ENCODE peak calls at places on chromosomes 12 and 14, in five cellular contexts. N is COR-L47; Y is cardiac fibroblast; Z is endothelial cell; K is stimulated activated CD4-positive, alpha-beta T cell treated with anti-CD3 and anti-CD28 coated beads, Interleukin-1b, Interleukin-23, amount 100 ng/mL, for 48 hours. X is an unnamed sample.

GRCh38 chr12:132610051-132610759 is at the start of gene LRCOL1:
- DNase-seq in N (no peak), Y (peak; percentile 84), Z (no peak), K (no peak), X (no peak)

GRCh38 chr12:23426328-23426727 is 523.1 kb downstream of the SOX5 start:
- DNase-seq in N (no peak), Y (no peak), Z (no peak), K (no peak), X (no peak)

GRCh38 chr14:91947196-91948184 is at the start of gene FBLN5:
- DNase-seq in N (no peak), Y (peak; percentile 81), Z (peak; percentile 40), K (peak; percentile 11), X (peak; percentile 58)

GRCh38 chr12:14113031-14113430 is 131.6 kb upstream of the GRIN2B start:
- DNase-seq in N (no peak), Y (no peak), Z (no peak), K (no peak), X (no peak)

GRCh38 chr12:90170740-90171139 is 462.1 kb upstream of the ATP2B1 start:
- DNase-seq in N (no peak), Y (no peak), Z (no peak), K (no peak), X (no peak)

GRCh38 chr12:15706010-15706676 is 83.0 kb downstream of the EPS8 start:
- DNase-seq in N (no peak), Y (no peak), Z (no peak), K (no peak), X (no peak)

GRCh38 chr12:8644345-8645248 is 18.0 kb downstream of the MFAP5 start:
- DNase-seq in N (no peak), Y (peak; percentile 16), Z (no peak), K (peak; percentile 63), X (peak; percentile 59)

GRCh38 chr12:50222275-50222783 is 55.2 kb upstream of the CERS5 start:
- DNase-seq in N (no peak), Y (peak; percentile 94), Z (peak; percentile 35), K (no peak), X (peak; percentile 10)

GRCh38 chr12:112808176-112808575 is 16.6 kb downstream of the RPH3A start:
- DNase-seq in N (no peak), Y (no peak), Z (no peak), K (no peak), X (no peak)

X was measured in activated naive CD8-positive, alpha-beta T cell treated with anti-CD3 and anti-CD28 coated beads for 36 hours.